ENCODE peak calls at places on chromosome 14, in five cellular contexts. K, A, Q, X and J are unnamed samples.

GRCh38 chr14:100786131-100786530 is 39.8 kb upstream of the MEG3 start:
- DNase-seq in K (no peak), A (peak), Q (peak), X (no peak), J (no peak)

GRCh38 chr14:68013326-68013725 is 193.7 kb downstream of the RAD51B start:
- DNase-seq in K (no peak), A (no peak), Q (no peak), X (no peak), J (no peak)

GRCh38 chr14:34460841-34461240 is 1.2 kb downstream of the SPTSSA start:
- DNase-seq in K (no peak), A (no peak), Q (no peak), X (no peak), J (no peak)

GRCh38 chr14:105485720-105486332 is 860 bp upstream of the CRIP1 start:
- DNase-seq in K (no peak), A (no peak), Q (no peak), X (no peak), J (no peak)

GRCh38 chr14:68675233-68675577 is 117.7 kb downstream of the ZFP36L1 start:
- DNase-seq in K (no peak), A (no peak), Q (no peak), X (peak), J (no peak)

GRCh38 chr14:104262515-104263514 is 124.4 kb downstream of the KIF26A start:
- DNase-seq in K (no peak), A (peak), Q (peak), X (no peak), J (no peak)

GRCh38 chr14:22829661-22830328 is at the start of gene MRPL52:
- DNase-seq in K (no peak), A (peak), Q (peak), X (peak), J (peak)

GRCh38 chr14:105126970-105127307 is 41.6 kb downstream of the JAG2 start:
- DNase-seq in K (no peak), A (no peak), Q (no peak), X (no peak), J (no peak)

GRCh38 chr14:74065746-74066575 is 18.3 kb downstream of the ALDH6A1 start:
- DNase-seq in K (no peak), A (no peak), Q (no peak), X (peak), J (no peak)

GRCh38 chr14:105659935-105660527 is 133.6 kb downstream of the TMEM121 start:
- DNase-seq in K (no peak), A (peak), Q (peak), X (no peak), J (no peak)

GRCh38 chr14:36582011-36582873 is at the start of gene NKX2-8:
- DNase-seq in K (no peak), A (no peak), Q (no peak), X (peak), J (no peak)

GRCh38 chr14:37594238-37594915 is 672 bp downstream of the FOXA1 start:
- DNase-seq in K (no peak), A (no peak), Q (no peak), X (peak), J (no peak)

DNA sequence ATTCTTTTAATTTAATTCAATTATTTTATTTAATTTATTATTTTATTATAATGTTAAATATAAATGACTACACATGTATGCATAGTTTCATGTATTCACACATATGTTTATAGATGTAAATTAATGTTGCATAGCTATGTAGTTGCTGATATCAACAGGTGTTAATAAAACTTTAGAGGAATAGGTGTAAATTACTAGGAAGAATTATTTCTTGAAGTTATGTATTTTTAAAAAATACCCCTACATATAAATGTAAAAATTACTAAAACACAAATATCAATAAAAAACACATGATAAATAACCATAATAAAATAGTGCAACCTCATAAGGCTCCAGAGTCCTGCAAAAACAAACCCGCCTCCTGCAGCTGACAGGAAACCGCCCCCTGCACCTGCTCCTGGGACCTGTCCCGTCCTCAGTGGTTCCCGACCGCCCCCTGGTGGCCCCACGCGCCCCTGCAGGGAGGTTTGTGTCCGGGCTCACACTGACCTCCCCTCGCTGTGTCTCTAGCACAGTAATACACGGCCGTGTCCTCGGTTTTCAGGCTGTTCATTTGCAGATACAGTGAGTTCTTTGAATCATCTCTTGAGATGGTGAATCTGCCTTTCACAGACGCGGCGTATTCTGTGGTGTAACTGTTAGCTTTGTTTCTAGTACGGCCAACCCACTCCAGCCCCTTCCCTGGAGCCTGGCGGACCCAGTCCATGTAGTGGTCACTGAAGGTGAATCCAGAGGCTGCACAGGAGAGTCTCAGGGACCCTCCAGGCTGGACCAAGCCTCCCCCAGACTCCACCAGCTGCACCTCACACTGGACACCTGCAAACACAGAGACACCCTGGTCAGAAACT is 1264.0 kb downstream of the TMEM121 start:
- DNase-seq in K (no peak), A (peak), Q (no peak), X (peak), J (peak)
- TF ChIP-seq CTCF in K (peak), A (peak), Q (peak), X (peak), J (peak)

GRCh38 chr14:76486251-76486743 is 110.4 kb downstream of the ESRRB start:
- DNase-seq in K (no peak), A (peak), Q (no peak), X (no peak), J (no peak)
- H3K4me3 ChIP-seq in K (no peak), A (no peak), Q (no peak), X (no peak), J (no peak)

GRCh38 chr14:102592969-102593840 is 756 bp downstream of the RCOR1 start:
- DNase-seq in K (no peak), A (peak), Q (no peak), X (peak), J (no peak)
- TF ChIP-seq CTCF in K (peak), A (peak), Q (peak), X (peak), J (peak)

DNA sequence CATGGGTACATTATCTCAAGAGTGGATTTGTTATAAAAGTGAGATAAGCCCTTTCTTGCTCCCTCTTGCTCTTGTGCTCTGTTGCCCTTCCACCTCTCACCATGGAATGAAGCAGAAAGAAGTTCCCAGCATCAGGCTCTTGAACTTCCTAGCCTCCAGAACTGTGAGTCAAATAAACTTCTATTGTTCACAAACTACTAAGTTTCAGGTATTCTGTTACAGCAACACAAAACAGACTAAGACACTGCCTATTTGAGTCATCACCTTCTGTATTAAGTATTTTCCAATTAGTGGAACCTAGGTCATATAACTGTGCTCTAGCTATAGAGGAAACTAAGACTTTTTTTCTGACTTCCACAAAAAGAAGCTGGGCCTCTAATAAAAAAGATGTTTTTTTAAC is 201.2 kb upstream of the FOXG1 start:
- DNase-seq in K (no peak), A (no peak), Q (no peak), X (peak), J (no peak)
- H3K4me3 ChIP-seq in K (no peak), A (no peak), Q (no peak), X (no peak), J (no peak)

GRCh38 chr14:58884442-58884841 is 246.7 kb downstream of the DACT1 start:
- DNase-seq in K (no peak), A (no peak), Q (no peak), X (no peak), J (no peak)
- TF ChIP-seq CTCF in K (peak), A (no peak), Q (peak), X (no peak), J (peak)

GRCh38 chr14:96421236-96421635 is 29.3 kb downstream of the AK7 start:
- DNase-seq in K (no peak), A (no peak), Q (no peak), X (no peak), J (no peak)

GRCh38 chr14:96423446-96424103 is 31.6 kb downstream of the AK7 start:
- DNase-seq in K (no peak), A (no peak), Q (no peak), X (no peak), J (no peak)

GRCh38 chr14:96423012-96423411 is 31.1 kb downstream of the AK7 start:
- DNase-seq in K (no peak), A (no peak), Q (no peak), X (no peak), J (no peak)

DNA sequence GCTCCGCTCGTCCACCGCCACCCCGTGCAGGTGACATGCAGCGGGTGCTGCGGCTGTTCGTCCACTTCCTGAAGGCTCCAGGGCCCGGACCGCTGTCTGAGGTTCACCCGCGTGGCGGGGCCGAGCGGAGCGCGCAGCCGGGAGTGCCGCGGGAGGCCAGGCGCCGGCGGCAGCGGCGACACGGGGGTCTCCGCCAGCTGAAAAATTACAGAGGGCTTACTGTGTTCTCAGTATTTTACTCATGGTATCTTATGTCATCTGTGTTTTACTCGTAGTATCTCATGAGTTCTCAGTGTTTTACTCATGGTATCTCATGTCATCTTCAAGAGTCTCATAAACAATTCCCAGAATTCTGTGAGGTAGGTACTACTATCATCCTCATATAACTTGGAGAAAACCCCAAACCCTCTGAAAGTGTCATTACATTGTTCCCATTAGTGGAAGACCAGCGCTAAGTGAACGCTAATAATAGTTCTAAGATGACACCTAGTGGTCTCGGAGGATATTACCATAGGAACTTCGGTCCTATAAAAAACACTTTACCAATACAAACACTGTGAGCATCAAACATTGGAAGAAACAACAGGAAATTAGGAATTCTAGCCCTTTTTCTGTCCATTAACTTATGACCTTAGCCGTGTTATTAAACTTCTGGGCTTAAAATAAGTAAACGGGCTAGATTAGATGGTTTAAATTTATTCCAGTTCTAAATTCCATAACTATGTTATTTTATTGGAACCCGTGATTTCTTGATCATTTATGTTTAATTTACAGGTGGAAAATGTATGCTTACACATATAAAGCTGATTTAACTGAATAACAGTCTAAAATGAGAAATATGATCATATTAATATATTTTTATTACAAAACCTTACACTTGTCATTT is 32.4 kb downstream of the AK7 start:
- DNase-seq in K (peak), A (peak), Q (no peak), X (peak), J (peak)
- H3K4me3 ChIP-seq in K (peak), A (peak), Q (peak), X (peak), J (peak)

GRCh38 chr14:30757082-30757481 is 117.3 kb upstream of the COCH start:
- DNase-seq in K (no peak), A (no peak), Q (no peak), X (no peak), J (no peak)

GRCh38 chr14:30754778-30755177 is 119.6 kb upstream of the COCH start:
- DNase-seq in K (no peak), A (no peak), Q (no peak), X (no peak), J (no peak)

GRCh38 chr14:30759172-30760125 is 114.9 kb upstream of the COCH start:
- DNase-seq in K (no peak), A (no peak), Q (no peak), X (no peak), J (no peak)

GRCh38 chr14:30753452-30753851 is 120.9 kb upstream of the COCH start:
- DNase-seq in K (no peak), A (no peak), Q (no peak), X (no peak), J (no peak)

GRCh38 chr14:30756594-30756993 is 117.8 kb upstream of the COCH start:
- DNase-seq in K (no peak), A (no peak), Q (no peak), X (no peak), J (no peak)
- TF ChIP-seq CTCF in K (no peak), A (no peak), Q (no peak), X (no peak), J (no peak)

DNA sequence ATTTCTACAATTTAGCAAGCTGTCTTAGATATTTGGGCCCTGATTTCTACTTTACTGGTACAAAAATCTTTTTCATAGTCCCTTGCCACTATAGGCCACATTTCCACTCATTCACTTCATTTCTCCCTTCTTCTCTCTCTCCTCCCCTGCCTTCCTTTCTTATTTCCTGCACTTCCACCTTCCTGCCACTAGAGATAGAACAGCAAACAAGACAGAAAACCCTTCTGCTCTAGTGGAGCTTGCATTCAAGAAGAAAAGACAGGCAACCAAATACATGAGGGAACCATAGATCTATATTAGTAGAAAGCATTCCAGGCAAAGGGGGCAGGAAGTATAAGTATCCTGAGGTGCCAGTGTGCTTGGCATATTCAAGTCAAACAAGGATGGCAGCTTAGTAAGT is 623.5 kb downstream of the FLRT2 start:
- DNase-seq in K (no peak), A (no peak), Q (no peak), X (no peak), J (no peak)
- H3K4me3 ChIP-seq in K (no peak), A (no peak), Q (no peak), X (no peak), J (no peak)